ENCODE peak calls at places on chromosome 1, in nine cellular contexts. R is transverse colon, T is HL-60, C is sigmoid colon, A is GM12878, X is prostate gland, I is HCT116, J is GM23338, M is Panc1. F is an unnamed sample.

GRCh38 chr1:117001254-117001927 is at the start of gene CD101:
- DNase-seq in R (no peak), T (peak; percentile 71), C (no peak), A (peak; percentile 82), X (no peak), I (no peak), J (no peak), M (no peak), F (peak; percentile 39)

GRCh38 chr1:200317236-200317635 is 92.6 kb downstream of the ZNF281 start:
- DNase-seq in R (no peak), T (no peak), C (no peak), A (no peak), X (no peak), I (no peak), J (no peak), M (no peak), F (no peak)

GRCh38 chr1:98104285-98104684 is 183.5 kb upstream of the DPYD start:
- DNase-seq in R (no peak), T (no peak), C (no peak), A (no peak), X (no peak), I (no peak), J (no peak), M (no peak), F (no peak)

GRCh38 chr1:41673355-41673754 is 188.9 kb upstream of the EDN2 start:
- DNase-seq in R (no peak), T (peak; percentile 38), C (no peak), A (peak; percentile 61), X (no peak), I (no peak), J (no peak), M (no peak), F (no peak)

GRCh38 chr1:185821612-185822385 is 87.6 kb downstream of the HMCN1 start:
- DNase-seq in R (no peak), T (no peak), C (no peak), A (no peak), X (no peak), I (no peak), J (no peak), M (no peak), F (no peak)

GRCh38 chr1:183572721-183573120 is 17.5 kb downstream of the NCF2 start:
- DNase-seq in R (no peak), T (no peak), C (no peak), A (no peak), X (no peak), I (no peak), J (no peak), M (no peak), F (no peak)

GRCh38 chr1:174942547-174943255 is 57.0 kb upstream of the CACYBP start:
- DNase-seq in R (no peak), T (peak; percentile 91), C (peak; percentile 70), A (no peak), X (no peak), I (no peak), J (no peak), M (no peak), F (no peak)

GRCh38 chr1:30412241-30413110 is 310.9 kb downstream of the MATN1 start:
- DNase-seq in R (no peak), T (no peak), C (peak; percentile 38), A (no peak), X (peak; percentile 1), I (no peak), J (no peak), M (no peak), F (no peak)

GRCh38 chr1:172561252-172561651 is 28.3 kb downstream of the SUCO start:
- DNase-seq in R (no peak), T (no peak), C (no peak), A (no peak), X (no peak), I (no peak), J (no peak), M (no peak), F (no peak)

GRCh38 chr1:38283736-38284470 is 237.3 kb upstream of the POU3F1 start:
- DNase-seq in R (no peak), T (no peak), C (no peak), A (no peak), X (no peak), I (no peak), J (no peak), M (no peak), F (no peak)

GRCh38 chr1:51044834-51045233 is 57.2 kb upstream of the C1orf185 start:
- DNase-seq in R (no peak), T (no peak), C (no peak), A (no peak), X (no peak), I (no peak), J (no peak), M (no peak), F (no peak)

GRCh38 chr1:110123224-110123623 is 11.0 kb downstream of the UBL4B start:
- DNase-seq in R (no peak), T (no peak), C (no peak), A (no peak), X (no peak), I (no peak), J (no peak), M (no peak), F (no peak)

GRCh38 chr1:10909697-10910489 is 102.6 kb upstream of the TARDBP start:
- DNase-seq in R (peak; percentile 78), T (peak; percentile 58), C (no peak), A (no peak), X (peak; percentile 36), I (no peak), J (peak; percentile 83), M (no peak), F (peak; percentile 81)

GRCh38 chr1:161033751-161034150 is 5.0 kb downstream of the TSTD1 start:
- DNase-seq in R (no peak), T (no peak), C (no peak), A (no peak), X (no peak), I (peak; percentile 57), J (no peak), M (no peak), F (no peak)

GRCh38 chr1:159177273-159177907 is 6.0 kb downstream of the CADM3 start:
- DNase-seq in R (peak; percentile 22), T (peak; percentile 53), C (no peak), A (no peak), X (peak; percentile 25), I (peak; percentile 21), J (peak; percentile 94), M (no peak), F (no peak)

DNA sequence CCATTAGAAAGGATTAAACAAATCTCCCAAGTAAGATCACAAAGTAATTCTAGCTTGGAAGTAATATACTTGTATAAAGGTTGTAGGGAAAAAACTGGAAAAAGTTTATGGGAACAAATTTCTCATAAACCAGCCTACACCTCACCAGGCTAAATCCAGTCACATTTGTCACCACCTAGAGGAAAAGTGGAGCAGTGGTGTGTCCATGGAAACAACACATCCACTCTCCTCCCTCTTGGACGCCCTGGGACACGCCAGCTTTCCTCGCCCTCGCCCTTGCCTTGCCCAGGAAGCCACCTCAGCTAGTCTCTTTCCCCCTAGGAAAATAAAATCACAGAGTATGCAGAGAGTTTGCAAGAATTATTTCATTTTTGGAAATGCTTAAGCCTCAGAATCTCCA is 2.2 kb downstream of the PALMD start:
- DNase-seq in R (no peak), T (no peak), C (no peak), A (no peak), X (peak; percentile 60), I (peak; percentile 15), J (no peak), M (no peak), F (no peak)
- TF ChIP-seq POLR2AphosphoS5 in R (no peak), T (no peak), C (peak; percentile 33), A (no peak), X (peak; percentile 71), I (no peak), J (no peak), M (no peak), F (no peak)

DNA sequence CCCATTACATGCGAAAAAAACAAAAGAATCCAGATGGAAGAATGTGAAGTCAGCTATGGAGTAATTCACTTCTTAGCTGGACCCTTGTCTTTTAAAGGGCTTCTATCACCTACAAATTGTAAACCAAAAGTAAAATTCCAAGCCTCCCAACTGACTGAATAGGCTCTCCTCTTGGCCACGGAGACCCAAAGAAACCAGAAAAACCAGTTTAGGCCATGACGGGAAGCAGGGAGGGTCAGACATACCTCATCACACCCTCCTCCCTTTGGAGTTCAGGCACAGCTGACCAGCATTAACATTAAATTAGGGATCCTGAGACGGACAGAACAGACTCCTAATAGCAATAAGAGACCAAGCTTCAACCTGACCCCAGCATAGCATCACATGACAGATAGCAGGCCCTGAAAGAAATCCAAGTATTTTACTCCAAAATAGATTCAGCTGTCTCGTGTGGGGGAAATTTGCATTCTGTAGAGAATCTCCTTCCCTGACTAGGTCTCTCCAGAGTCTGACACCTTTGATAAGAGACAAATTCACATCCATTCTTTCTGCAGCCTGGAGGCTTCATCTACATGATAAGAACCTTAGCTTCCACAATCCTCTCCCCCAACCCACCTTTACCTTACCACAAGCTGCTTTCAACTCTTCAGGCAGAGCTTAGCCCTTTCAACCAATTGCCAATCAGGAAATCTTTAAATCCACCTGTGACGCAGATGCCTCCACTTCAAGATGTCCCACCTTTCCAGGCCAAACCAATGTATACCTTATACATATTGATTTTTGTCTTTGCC is 177.2 kb upstream of the RAB4A start:
- DNase-seq in R (peak; percentile 66), T (no peak), C (no peak), A (no peak), X (peak; percentile 86), I (peak; percentile 59), J (peak; percentile 97), M (no peak), F (no peak)
- TF ChIP-seq POLR2AphosphoS5 in R (no peak), T (no peak), C (no peak), A (no peak), X (peak; percentile 96), I (peak; percentile 40), J (no peak), M (no peak), F (no peak)

DNA sequence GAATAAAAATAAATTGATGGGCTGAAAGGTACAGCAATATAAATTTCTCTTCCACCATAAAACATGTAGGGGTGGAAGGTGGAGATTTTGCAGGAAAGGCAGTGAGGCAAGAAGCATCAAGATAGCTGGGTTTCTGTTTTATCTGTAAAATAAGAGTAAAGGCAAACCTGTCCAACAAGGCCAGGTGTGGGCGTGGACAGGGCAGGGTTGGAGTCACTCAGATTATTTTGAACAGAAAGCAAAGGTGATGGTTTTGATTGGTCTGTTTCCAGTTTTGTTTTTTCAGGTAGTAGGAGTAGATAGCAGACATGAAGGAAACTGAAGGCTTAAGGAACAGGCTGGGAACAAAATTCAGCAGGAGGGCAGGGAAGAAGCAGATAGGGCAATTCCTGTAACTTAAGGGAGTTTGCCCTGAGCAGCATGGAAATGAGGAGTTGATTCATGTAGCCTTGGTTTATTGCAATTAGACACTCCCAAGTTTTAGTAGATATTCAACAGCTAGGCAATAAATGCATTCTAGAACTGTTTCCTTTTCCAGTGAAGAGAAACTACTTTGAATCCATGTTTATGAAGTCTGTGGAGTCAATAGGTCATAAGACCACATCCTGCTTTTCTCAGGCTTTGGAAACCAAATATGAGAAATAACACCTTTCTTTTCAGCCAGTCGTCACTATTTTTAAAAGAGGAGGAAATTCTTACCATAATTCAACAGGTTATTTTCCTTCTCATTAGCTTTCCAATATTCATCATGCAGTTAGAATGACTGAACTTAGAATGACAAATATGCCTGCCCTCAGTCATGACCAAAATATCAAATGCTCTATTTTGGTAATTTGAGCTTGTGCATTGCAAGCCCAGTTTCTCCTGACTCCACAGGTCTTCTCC is 38.7 kb upstream of the CD55 start:
- DNase-seq in R (peak; percentile 79), T (no peak), C (no peak), A (no peak), X (no peak), I (no peak), J (no peak), M (no peak), F (no peak)
- TF ChIP-seq POLR2AphosphoS5 in R (no peak), T (no peak), C (no peak), A (no peak), X (no peak), I (no peak), J (no peak), M (no peak), F (no peak)

GRCh38 chr1:3369437-3370076 is 84.9 kb upstream of the ARHGEF16 start:
- DNase-seq in R (no peak), T (no peak), C (peak; percentile 79), A (no peak), X (no peak), I (no peak), J (no peak), M (no peak), F (no peak)
- TF ChIP-seq POLR2AphosphoS5 in R (no peak), T (no peak), C (peak; percentile 38), A (no peak), X (peak; percentile 68), I (no peak), J (no peak), M (no peak), F (no peak)